ENCODE peak calls at places on chromosomes 6 and 20, in seven cellular contexts. B is GM12865, A is osteocyte, N is HEK293T, I is GM03348, X is natural killer cell, O is T-helper 2 cell. T is an unnamed sample.

GRCh38 chr6:162404926-162405325 is 322.6 kb downstream of the PRKN start:
- DNase-seq in A (no peak), X (no peak), I (no peak), B (no peak), O (no peak), N (no peak), T (no peak)

GRCh38 chr6:114339706-114340105 is 3.1 kb downstream of the HS3ST5 start:
- DNase-seq in I (no peak), O (no peak), B (no peak), N (no peak), A (no peak), X (no peak), T (no peak)

GRCh38 chr6:34795836-34796425 is 4.0 kb downstream of the BLTP3A start:
- DNase-seq in N (no peak), X (no peak), O (no peak), B (no peak), A (no peak), I (peak; percentile 36), T (no peak)

GRCh38 chr6:55492259-55492658 is 86.7 kb downstream of the HMGCLL1 start:
- DNase-seq in A (no peak), N (no peak), O (no peak), I (no peak), X (no peak), B (no peak), T (no peak)

GRCh38 chr20:33578510-33578909 is 83.6 kb upstream of the C20orf144 start:
- DNase-seq in I (peak; percentile 63), B (no peak), X (no peak), N (no peak), O (no peak), A (peak; percentile 87), T (no peak)

GRCh38 chr6:162251257-162251656 is 476.3 kb downstream of the PRKN start:
- DNase-seq in N (peak; percentile 12), X (no peak), B (no peak), A (no peak), O (no peak), I (no peak), T (peak; percentile 4)

GRCh38 chr6:144474904-144475303 is 189.8 kb downstream of the UTRN start:
- DNase-seq in X (no peak), A (no peak), O (no peak), B (no peak), N (no peak), I (no peak), T (no peak)

GRCh38 chr6:75334266-75335040 is 49.9 kb upstream of the TMEM30A start:
- DNase-seq in O (no peak), N (peak; percentile 49), A (no peak), B (no peak), I (peak; percentile 54), X (no peak), T (no peak)

GRCh38 chr6:101806241-101806640 is 412.7 kb downstream of the GRIK2 start:
- DNase-seq in O (no peak), A (no peak), N (no peak), B (no peak), I (peak; percentile 40), X (no peak), T (no peak)

GRCh38 chr20:48769111-48769879 is 58.5 kb downstream of the PREX1 start:
- DNase-seq in N (no peak), X (peak; percentile 84), B (peak; percentile 66), A (no peak), O (peak; percentile 70), I (no peak), T (no peak)

GRCh38 chr20:36153754-36154695 is 515 bp upstream of the EPB41L1 start:
- DNase-seq in N (peak; percentile 76), A (peak; percentile 90), B (no peak), X (no peak), O (no peak), I (peak; percentile 96), T (no peak)